ENCODE peak calls at places on chromosomes 13 and 19, in eight cellular contexts. S, F, U, P, H, R, A and M are unnamed samples.

GRCh38 chr19:35963514-35963913 is 27.3 kb downstream of the LRFN3 start:
- DNase-seq in P (peak), S (no peak), U (no peak), H (no peak), F (peak), R (peak), A (no peak), M (no peak)

GRCh38 chr13:102141625-102142472 is 260.0 kb downstream of the FGF14 start:
- DNase-seq in F (peak), A (peak), H (peak), U (no peak), R (no peak), S (peak), P (no peak), M (no peak)

GRCh38 chr13:57250472-57250871 is 83.5 kb downstream of the PRR20E start:
- DNase-seq in H (no peak), F (no peak), A (no peak), U (no peak), P (no peak), S (no peak), R (no peak), M (no peak)

GRCh38 chr19:48780684-48781391 is 25.5 kb downstream of the FGF21 start:
- DNase-seq in H (no peak), U (peak), A (no peak), F (peak), S (peak), R (no peak), P (peak), M (no peak)

GRCh38 chr19:44539236-44539819 is 9.9 kb upstream of the CEACAM20 start:
- DNase-seq in U (no peak), F (no peak), H (no peak), A (no peak), S (no peak), P (no peak), R (no peak), M (peak)

GRCh38 chr13:80086304-80086721 is 254.6 kb downstream of the SPRY2 start:
- DNase-seq in U (no peak), R (no peak), P (no peak), S (no peak), H (no peak), A (no peak), F (no peak), M (no peak)

GRCh38 chr19:40565910-40566495 is 10.7 kb upstream of the SHKBP1 start:
- DNase-seq in R (no peak), U (no peak), A (no peak), H (no peak), P (no peak), S (no peak), F (no peak), M (no peak)

GRCh38 chr13:39676315-39676876 is 20.9 kb downstream of the COG6 start:
- DNase-seq in H (peak), U (no peak), P (no peak), A (no peak), F (peak), R (no peak), S (peak), M (no peak)

GRCh38 chr13:94236132-94236531 is 243.3 kb downstream of the DCT start:
- DNase-seq in U (no peak), R (no peak), S (no peak), F (no peak), H (no peak), P (no peak), A (no peak), M (no peak)

GRCh38 chr13:20654156-20654555 is 49.3 kb upstream of the IL17D start:
- DNase-seq in R (no peak), F (no peak), H (no peak), S (no peak), A (no peak), P (no peak), U (no peak), M (no peak)

GRCh38 chr13:94263038-94263437 is 216.4 kb downstream of the DCT start:
- DNase-seq in U (no peak), S (no peak), F (no peak), R (no peak), P (no peak), H (no peak), A (no peak), M (no peak)

GRCh38 chr13:103634066-103634465 is 567.8 kb upstream of the SLC10A2 start:
- DNase-seq in F (no peak), A (no peak), S (no peak), R (no peak), P (no peak), H (no peak), U (no peak), M (no peak)

GRCh38 chr19:18393836-18394235 is 3.6 kb downstream of the LRRC25 start:
- DNase-seq in A (no peak), P (no peak), R (no peak), U (no peak), F (no peak), H (no peak), S (no peak), M (peak)

GRCh38 chr19:38561658-38562057 is 56.1 kb downstream of the MAP4K1 start:
- DNase-seq in H (no peak), A (peak), U (no peak), F (no peak), P (no peak), R (no peak), S (no peak), M (no peak)

GRCh38 chr19:32702010-32702409 is 10.4 kb downstream of the NUDT19 start:
- DNase-seq in P (no peak), R (no peak), U (no peak), A (no peak), F (no peak), S (no peak), H (no peak), M (no peak)

GRCh38 chr13:85900521-85900920 is 101.3 kb upstream of the SLITRK6 start:
- DNase-seq in U (no peak), H (no peak), P (no peak), F (no peak), S (no peak), A (no peak), R (no peak), M (no peak)

GRCh38 chr19:15241259-15241658 is 9.0 kb upstream of the EPHX3 start:
- DNase-seq in A (no peak), H (no peak), F (no peak), S (no peak), R (no peak), U (no peak), P (no peak), M (no peak)

GRCh38 chr13:47932953-47933687 is 68.0 kb downstream of the SUCLA2 start:
- DNase-seq in S (peak), P (no peak), U (no peak), F (peak), H (no peak), A (no peak), R (no peak), M (no peak)

GRCh38 chr13:32267836-32268439 is 47.2 kb downstream of the ZAR1L start:
- DNase-seq in H (no peak), P (no peak), R (no peak), F (peak), A (peak), U (no peak), S (no peak), M (no peak)

GRCh38 chr19:33628921-33629825 is 7.4 kb downstream of the CHST8 start:
- DNase-seq in A (no peak), F (no peak), S (peak), P (no peak), H (no peak), U (no peak), R (no peak), M (peak)

GRCh38 chr19:10681658-10682057 is 19.6 kb upstream of the QTRT1 start:
- DNase-seq in A (no peak), U (no peak), P (no peak), F (no peak), R (no peak), S (no peak), H (no peak), M (no peak)

GRCh38 chr13:110524484-110525254 is 36.9 kb downstream of the RAB20 start:
- DNase-seq in P (peak), A (no peak), H (no peak), F (no peak), U (peak), S (no peak), R (no peak), M (no peak)

GRCh38 chr19:51407631-51408131 is 9.8 kb downstream of the SIGLEC10 start:
- DNase-seq in R (peak), H (peak), A (peak), P (peak), S (peak), F (peak), U (no peak), M (no peak)

GRCh38 chr19:28504139-28504538 is 708.8 kb downstream of the UQCRFS1 start:
- DNase-seq in A (no peak), R (no peak), P (no peak), F (no peak), H (no peak), S (no peak), U (no peak), M (no peak)

GRCh38 chr13:22024381-22024994 is 353.6 kb downstream of the FGF9 start:
- DNase-seq in H (no peak), U (no peak), A (no peak), S (no peak), F (no peak), R (no peak), P (no peak), M (no peak)

GRCh38 chr19:10228925-10229324 is 2.2 kb downstream of the S1PR2 start:
- DNase-seq in U (no peak), A (peak), P (no peak), H (peak), F (peak), R (peak), S (peak), M (no peak)

GRCh38 chr19:36605839-36606478 is 846 bp downstream of the ZNF382 start:
- DNase-seq in U (no peak), S (no peak), R (no peak), A (no peak), H (peak), F (no peak), P (no peak), M (no peak)

GRCh38 chr13:52652980-52653303 is 306 bp downstream of the SUGT1 start:
- DNase-seq in A (peak), U (no peak), R (peak), P (no peak), S (no peak), F (no peak), H (no peak), M (no peak)